ENCODE peak calls at places on chromosome 19, in nine cellular contexts. S is endodermal cell, U is esophagus muscularis mucosa, A is cardiac muscle cell, Y is pancreas, Q is thoracic aorta, K is OCI-LY7, W is breast epithelium, V is IMR-90. D is an unnamed sample.

GRCh38 chr19:30376272-30376671 is 4.1 kb downstream of the ZNF536 start:
- DNase-seq in Y (no peak), K (no peak), W (no peak), U (no peak), S (peak), V (no peak), A (no peak), Q (no peak), D (no peak)

GRCh38 chr19:17125728-17126677 is 50.4 kb downstream of the MYO9B start:
- DNase-seq in U (no peak), Y (no peak), S (no peak), Q (peak), A (no peak), W (peak), V (peak), K (peak), D (peak)

GRCh38 chr19:48890551-48890950 is 8.0 kb downstream of the TULP2 start:
- DNase-seq in W (no peak), V (no peak), U (no peak), Q (no peak), A (no peak), K (no peak), Y (no peak), S (no peak), D (no peak)

GRCh38 chr19:3375221-3376088 is 9.1 kb downstream of the NFIC start:
- DNase-seq in Y (peak), Q (peak), S (peak), A (no peak), V (peak), W (peak), K (no peak), U (peak), D (no peak)

GRCh38 chr19:57992841-57993240 is 9.8 kb downstream of the ZNF606 start:
- DNase-seq in K (no peak), A (no peak), U (no peak), Q (no peak), W (no peak), V (no peak), S (no peak), Y (no peak), D (no peak)

GRCh38 chr19:20482721-20483120 is 82.9 kb downstream of the ZNF737 start:
- DNase-seq in K (peak), A (no peak), U (no peak), V (no peak), Q (no peak), Y (no peak), S (peak), W (no peak), D (no peak)

GRCh38 chr19:34962281-34962944 is 1.6 kb downstream of the ZNF792 start:
- DNase-seq in Y (no peak), V (peak), S (peak), Q (no peak), W (no peak), U (no peak), A (no peak), K (peak), D (no peak)

GRCh38 chr19:906480-906879 is 6.5 kb downstream of the R3HDM4 start:
- DNase-seq in Q (no peak), A (no peak), S (no peak), U (no peak), W (no peak), Y (no peak), K (peak), V (no peak), D (no peak)

GRCh38 chr19:33388231-33388816 is 14.8 kb downstream of the CEBPG start:
- DNase-seq in A (no peak), V (no peak), U (no peak), Y (peak), K (no peak), Q (no peak), S (no peak), W (no peak), D (no peak)

GRCh38 chr19:2488405-2488941 is 12.5 kb downstream of the GADD45B start:
- DNase-seq in W (no peak), S (no peak), Q (no peak), Y (no peak), V (no peak), K (no peak), A (no peak), U (no peak), D (no peak)

GRCh38 chr19:36986131-36986530 is 70.0 kb downstream of the ZNF568 start:
- DNase-seq in Q (no peak), K (no peak), A (no peak), W (no peak), V (no peak), Y (no peak), S (no peak), U (no peak), D (no peak)

GRCh38 chr19:1460033-1460995 is 10.4 kb downstream of the APC2 start:
- DNase-seq in V (no peak), K (no peak), S (no peak), W (no peak), A (no peak), Q (no peak), Y (peak), U (no peak), D (no peak)

GRCh38 chr19:51354742-51355148 is 11.4 kb downstream of the ETFB start:
- DNase-seq in W (no peak), Q (no peak), S (peak), A (peak), Y (no peak), V (peak), K (no peak), U (no peak), D (no peak)

GRCh38 chr19:35347171-35347929 is at the start of gene FFAR1:
- DNase-seq in Y (no peak), V (no peak), U (peak), W (no peak), K (peak), Q (no peak), S (peak), A (no peak), D (no peak)

GRCh38 chr19:49556412-49557398 is 23.7 kb downstream of the NOSIP start:
- DNase-seq in Y (peak), Q (no peak), V (no peak), A (peak), U (no peak), S (peak), W (no peak), K (no peak), D (no peak)

GRCh38 chr19:51398096-51398704 is 7.8 kb upstream of the C19orf84 start:
- DNase-seq in Q (no peak), K (peak), U (no peak), S (no peak), W (no peak), V (peak), A (peak), Y (no peak), D (no peak)

GRCh38 chr19:16946951-16947940 is 58.4 kb downstream of the F2RL3 start:
- DNase-seq in K (no peak), S (no peak), Q (no peak), A (no peak), V (no peak), Y (no peak), U (no peak), W (no peak), D (no peak)

GRCh38 chr19:1041835-1042685 is 2.2 kb downstream of the ABCA7 start:
- DNase-seq in Y (peak), S (peak), A (no peak), V (no peak), K (no peak), U (no peak), W (no peak), Q (no peak), D (no peak)

GRCh38 chr19:36686365-36687213 is 823 bp upstream of the ZNF567 start:
- DNase-seq in W (no peak), S (peak), U (no peak), K (no peak), Y (no peak), A (peak), Q (no peak), V (peak), D (no peak)

GRCh38 chr19:33156354-33156753 is 24.4 kb downstream of the WDR88 start:
- DNase-seq in Y (no peak), W (no peak), V (peak), A (no peak), Q (no peak), K (no peak), S (peak), U (no peak), D (no peak)

GRCh38 chr19:932647-933552 is 7.1 kb downstream of the ARID3A start:
- DNase-seq in S (peak), V (peak), W (no peak), U (no peak), Y (peak), K (no peak), Q (no peak), A (peak), D (peak)

GRCh38 chr19:55692681-55693081 is 17.7 kb downstream of the EPN1 start:
- DNase-seq in Y (peak), A (no peak), Q (no peak), K (no peak), S (no peak), V (no peak), W (no peak), U (no peak), D (peak)

GRCh38 chr19:49342291-49342721 is 7.1 kb downstream of the CD37 start:
- DNase-seq in K (no peak), U (no peak), Q (no peak), A (no peak), Y (peak), W (no peak), V (no peak), S (peak), D (peak)

GRCh38 chr19:53177986-53178385 is 15.2 kb downstream of the ZNF665 start:
- DNase-seq in Y (no peak), W (no peak), V (no peak), K (no peak), S (no peak), Q (no peak), U (no peak), A (no peak), D (no peak)

GRCh38 chr19:35370722-35371121 is at the start of gene GPR42:
- DNase-seq in V (no peak), Q (no peak), W (no peak), K (no peak), S (no peak), U (peak), Y (no peak), A (no peak), D (no peak)

GRCh38 chr19:4208385-4209094 is 20.8 kb upstream of the EBI3 start:
- DNase-seq in Q (no peak), U (no peak), S (peak), V (peak), K (peak), A (no peak), W (no peak), Y (no peak), D (no peak)

GRCh38 chr19:8090932-8091331 is 38.4 kb downstream of the CCL25 start:
- DNase-seq in S (no peak), U (no peak), W (no peak), Y (no peak), K (no peak), A (no peak), V (no peak), Q (no peak), D (no peak)

GRCh38 chr19:3234800-3235199 is 10.3 kb downstream of the CELF5 start:
- DNase-seq in V (no peak), U (no peak), K (no peak), Q (no peak), Y (no peak), W (no peak), S (peak), A (no peak), D (no peak)

GRCh38 chr19:17243340-17243853 is 2.3 kb downstream of the NR2F6 start:
- DNase-seq in Q (no peak), K (no peak), U (no peak), V (no peak), S (no peak), A (no peak), W (no peak), Y (peak), D (no peak)

GRCh38 chr19:19821366-19822147 is at the start of gene ZNF506:
- DNase-seq in Q (peak), U (peak), Y (peak), V (peak), W (peak), K (peak), S (peak), A (peak), D (peak)

DNA sequence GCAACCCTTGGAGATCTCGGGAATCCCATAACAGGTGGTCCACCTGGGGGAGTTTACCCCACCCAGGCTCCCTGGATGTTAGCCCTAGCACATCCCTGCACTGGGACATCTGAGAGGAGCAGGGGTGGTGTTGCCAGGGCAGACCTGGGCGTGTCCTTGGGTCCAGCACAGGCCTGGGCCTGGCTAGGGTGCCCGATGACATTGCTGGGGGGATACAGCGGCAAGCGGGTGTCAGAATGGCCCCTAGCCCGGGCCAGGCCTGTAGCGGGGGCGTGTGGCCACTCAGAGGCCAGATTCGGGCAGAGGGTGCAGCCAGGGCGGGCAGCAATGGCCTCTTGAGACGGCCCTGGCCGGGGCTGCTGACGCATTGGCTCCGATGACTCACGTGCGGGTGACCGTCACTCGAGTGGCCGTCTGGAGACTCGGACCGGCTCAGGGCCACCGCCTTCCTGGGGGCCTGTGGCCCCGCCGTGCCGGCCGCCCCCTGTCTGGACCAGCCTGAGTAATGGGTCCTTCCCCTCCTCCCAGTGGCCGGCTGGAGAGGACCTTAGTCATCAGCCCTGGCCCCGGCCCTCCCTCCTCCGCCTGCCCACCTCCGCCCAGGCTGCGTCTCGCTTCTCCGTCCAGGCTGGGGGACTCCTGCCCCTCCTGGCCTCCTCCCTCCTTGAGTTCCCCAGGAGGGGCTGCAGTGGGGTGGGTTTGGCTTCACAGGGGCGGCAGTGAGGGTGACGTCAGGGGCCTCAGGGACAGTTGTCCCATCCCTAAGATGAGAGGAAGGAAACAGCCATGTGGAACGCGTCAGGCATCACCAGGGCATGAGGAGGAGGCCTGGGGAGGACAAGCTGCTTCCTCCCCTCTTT is 23.2 kb upstream of the CRTC1 start:
- DNase-seq in S (peak), Q (peak), U (no peak), W (no peak), A (no peak), V (peak), K (no peak), Y (no peak), D (peak)
- H3K4me3 ChIP-seq in S (no peak), Q (peak), U (peak), W (peak), A (no peak), V (no peak), K (no peak), Y (no peak), D (no peak)

GRCh38 chr19:6662692-6663091 is 7.3 kb downstream of the TNFSF14 start:
- DNase-seq in U (no peak), V (no peak), K (no peak), W (no peak), Y (no peak), S (no peak), A (no peak), Q (no peak), D (no peak)

GRCh38 chr19:6663236-6664187 is 6.4 kb downstream of the TNFSF14 start:
- DNase-seq in Y (no peak), K (no peak), S (no peak), U (no peak), W (no peak), Q (no peak), A (no peak), V (no peak), D (no peak)

GRCh38 chr19:6664916-6665315 is 5.0 kb downstream of the TNFSF14 start:
- DNase-seq in K (no peak), S (no peak), V (no peak), U (no peak), Q (no peak), A (no peak), W (no peak), Y (no peak), D (no peak)

DNA sequence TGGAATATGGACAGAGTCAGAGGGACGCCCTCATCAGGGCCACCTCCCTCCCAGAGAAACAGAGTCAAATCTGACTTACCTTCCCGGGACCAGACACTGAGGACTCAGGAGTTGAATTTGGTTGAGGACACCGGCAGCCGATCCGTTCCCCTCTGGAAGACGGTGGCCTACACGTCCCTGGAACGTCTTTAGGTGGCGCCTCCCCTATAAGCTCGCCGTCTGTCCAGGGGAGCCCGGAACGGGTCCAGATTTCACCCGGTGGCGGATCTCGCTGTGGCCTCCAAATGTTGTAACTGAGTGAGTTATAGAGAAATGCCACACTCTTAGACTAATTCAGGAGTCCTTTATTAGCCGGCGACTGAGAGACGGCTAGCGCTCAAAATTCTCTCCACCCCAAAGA is 9.0 kb downstream of the TNFSF14 start:
- DNase-seq in W (no peak), Q (no peak), Y (no peak), S (peak), K (no peak), U (no peak), A (peak), V (no peak), D (no peak)
- TF ChIP-seq CTCF in W (no peak), Q (no peak), Y (no peak), S (peak), K (no peak), U (no peak), A (peak), V (no peak), D (no peak)

GRCh38 chr19:28940751-28941500 is 272.0 kb downstream of the UQCRFS1 start:
- DNase-seq in V (peak), U (no peak), Q (no peak), W (no peak), Y (no peak), K (no peak), S (peak), A (no peak), D (no peak)

GRCh38 chr19:28943651-28944050 is 269.3 kb downstream of the UQCRFS1 start:
- DNase-seq in Y (no peak), W (no peak), V (no peak), K (no peak), S (peak), U (no peak), A (no peak), Q (no peak), D (no peak)

DNA sequence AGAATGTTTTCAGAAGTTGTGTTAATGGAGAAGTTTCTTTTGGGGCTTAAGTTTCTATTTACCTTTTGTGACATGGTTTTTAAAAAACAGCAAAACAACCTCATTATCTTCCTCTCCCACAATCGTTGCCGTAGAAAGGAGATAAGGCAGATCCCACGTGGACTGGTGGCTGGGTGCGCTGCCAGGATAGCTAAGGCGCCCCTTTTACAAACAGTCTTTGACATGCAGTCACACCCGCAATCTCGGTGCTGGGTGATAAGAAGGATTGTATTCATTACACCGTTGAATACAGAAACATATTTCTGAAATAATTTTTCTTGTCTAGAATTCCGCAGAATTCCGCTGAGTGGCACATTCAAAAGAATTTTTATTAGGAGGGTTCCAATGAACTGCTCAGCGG is 271.1 kb downstream of the UQCRFS1 start:
- DNase-seq in A (no peak), S (no peak), Q (no peak), U (no peak), W (no peak), K (no peak), V (no peak), Y (no peak), D (no peak)
- H3K27ac ChIP-seq in A (no peak), S (no peak), Q (no peak), U (no peak), W (no peak), K (no peak), V (no peak), Y (no peak), D (no peak)

GRCh38 chr19:43779820-43780219 is 953 bp downstream of the KCNN4 start:
- DNase-seq in U (no peak), S (no peak), K (peak), A (no peak), W (no peak), Y (no peak), Q (no peak), V (no peak), D (no peak)
- H3K4me3 ChIP-seq in U (no peak), S (no peak), K (peak), A (no peak), W (no peak), Y (no peak), Q (peak), V (no peak), D (no peak)

GRCh38 chr19:46785980-46786235 is 2.5 kb downstream of the SLC1A5 start:
- DNase-seq in Q (no peak), V (no peak), U (no peak), S (no peak), K (no peak), W (no peak), Y (no peak), A (no peak), D (no peak)

GRCh38 chr19:46785054-46785979 is 3.1 kb downstream of the SLC1A5 start:
- DNase-seq in S (no peak), A (no peak), W (no peak), Q (no peak), Y (no peak), V (peak), K (peak), U (no peak), D (no peak)

GRCh38 chr19:46783670-46784069 is 4.7 kb downstream of the SLC1A5 start:
- DNase-seq in U (no peak), A (no peak), Q (no peak), W (no peak), V (no peak), K (no peak), S (no peak), Y (no peak), D (no peak)

GRCh38 chr19:46782355-46783019 is 5.9 kb downstream of the SLC1A5 start:
- DNase-seq in Q (no peak), S (no peak), A (no peak), V (no peak), W (no peak), U (no peak), K (no peak), Y (no peak), D (no peak)

DNA sequence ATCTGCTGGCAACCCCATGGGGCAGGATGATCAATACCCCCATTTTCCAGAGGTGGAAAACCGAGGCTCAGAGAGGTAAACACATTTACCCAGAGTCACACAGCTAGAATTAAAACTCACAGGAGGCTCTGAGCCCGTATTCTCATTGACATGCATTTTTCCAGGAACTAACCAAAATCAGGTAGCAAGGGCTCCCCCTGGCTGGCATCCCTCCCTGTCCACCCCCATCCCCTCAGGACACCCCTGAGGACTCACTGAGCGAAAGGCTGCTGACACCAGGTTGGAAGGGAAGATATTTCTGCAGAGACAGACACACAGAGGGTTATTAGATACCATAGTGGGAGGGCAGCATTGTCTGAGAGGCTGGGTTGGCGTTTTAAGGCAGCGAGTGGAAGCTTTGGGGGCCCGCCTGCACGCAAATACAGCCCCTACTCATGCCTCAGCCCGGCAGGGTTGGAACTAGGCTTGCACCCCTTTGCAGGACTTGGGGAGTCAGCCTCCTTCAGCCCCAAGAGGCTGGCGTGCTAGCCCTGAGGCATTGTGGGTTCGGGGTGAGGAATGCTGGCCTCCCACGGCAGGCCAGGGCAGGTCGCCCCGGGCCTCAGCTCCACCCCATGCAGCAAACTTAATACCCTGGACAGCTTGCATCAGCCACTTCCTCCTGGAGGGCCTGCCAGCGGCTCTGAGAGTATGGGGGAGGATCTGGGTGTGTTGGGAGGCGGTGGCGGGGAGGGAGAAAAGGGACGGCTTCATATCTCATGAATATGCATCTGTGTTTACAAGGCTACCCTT is 3.9 kb downstream of the SLC1A5 start:
- DNase-seq in A (peak), U (peak), Y (peak), W (peak), K (peak), S (peak), Q (no peak), V (peak), D (peak)
- TF ChIP-seq CTCF in A (peak), U (no peak), Y (no peak), W (no peak), K (peak), S (peak), Q (no peak), V (peak), D (no peak)

GRCh38 chr19:45050036-45050435 is 11.2 kb downstream of the CLASRP start:
- DNase-seq in K (no peak), V (no peak), Q (no peak), A (no peak), W (no peak), U (no peak), S (no peak), Y (no peak), D (no peak)
- H3K27ac ChIP-seq in K (peak), V (no peak), Q (no peak), A (peak), W (peak), U (no peak), S (no peak), Y (no peak), D (no peak)